ENCODE peak calls at places on chromosomes 4 and X, in six cellular contexts. F, C, Q, X, K and B are unnamed samples.

GRCh38 chr4:15410750-15411149 is 17.1 kb upstream of the C1QTNF7 start:
- DNase-seq in F (no peak), C (no peak), Q (no peak), X (peak), K (no peak), B (no peak)

GRCh38 chr4:133129237-133129636 is 19.9 kb upstream of the PCDH10 start:
- DNase-seq in F (peak), C (no peak), Q (no peak), X (no peak), K (no peak), B (no peak)

GRCh38 chr4:156915216-156915615 is 56.4 kb downstream of the PDGFC start:
- DNase-seq in F (no peak), C (no peak), Q (no peak), X (no peak), K (no peak), B (no peak)

GRCh38 chrX:8036914-8037313 is 109.7 kb upstream of the PNPLA4 start:
- DNase-seq in F (no peak), C (no peak), Q (no peak), X (no peak), K (no peak), B (no peak)

GRCh38 chrX:2732076-2732475 is 19.8 kb upstream of the XG start:
- DNase-seq in F (no peak), C (no peak), Q (no peak), X (no peak), K (no peak), B (no peak)

GRCh38 chrX:53223955-53224859 is 800 bp downstream of the KDM5C start:
- DNase-seq in F (peak), C (no peak), Q (no peak), X (peak), K (no peak), B (no peak)

GRCh38 chr4:53778122-53778521 is 186.8 kb upstream of the LNX1 start:
- DNase-seq in F (no peak), C (no peak), Q (no peak), X (no peak), K (no peak), B (no peak)

GRCh38 chr4:13963601-13964000 is 336.1 kb upstream of the BOD1L1 start:
- DNase-seq in F (peak), C (no peak), Q (no peak), X (no peak), K (no peak), B (no peak)

GRCh38 chrX:107935664-107936433 is 46.3 kb downstream of the TEX13B start:
- DNase-seq in F (no peak), C (no peak), Q (no peak), X (no peak), K (no peak), B (no peak)

GRCh38 chr4:74278490-74278889 is 29.8 kb upstream of the EPGN start:
- DNase-seq in F (no peak), C (no peak), Q (no peak), X (no peak), K (no peak), B (no peak)

GRCh38 chr4:185548587-185548986 is 13.3 kb upstream of the PDLIM3 start:
- DNase-seq in F (no peak), C (no peak), Q (no peak), X (no peak), K (no peak), B (no peak)

GRCh38 chr4:8370835-8371234 is 69.7 kb downstream of the ACOX3 start:
- DNase-seq in F (no peak), C (no peak), Q (no peak), X (no peak), K (peak), B (no peak)

GRCh38 chr4:7415927-7416686 is 18.6 kb downstream of the PSAPL1 start:
- DNase-seq in F (no peak), C (peak), Q (peak), X (no peak), K (no peak), B (no peak)

GRCh38 chr4:40375620-40376019 is 40.5 kb downstream of the CHRNA9 start:
- DNase-seq in F (no peak), C (no peak), Q (no peak), X (no peak), K (no peak), B (no peak)

GRCh38 chr4:6674500-6675149 is 19.1 kb upstream of the S100P start:
- DNase-seq in F (peak), C (no peak), Q (peak), X (peak), K (no peak), B (no peak)

GRCh38 chr4:113556382-113557134 is 205.0 kb downstream of the CAMK2D start:
- DNase-seq in F (no peak), C (no peak), Q (no peak), X (peak), K (peak), B (no peak)

GRCh38 chrX:17923546-17923945 is 62.4 kb upstream of the RAI2 start:
- DNase-seq in F (no peak), C (no peak), Q (no peak), X (no peak), K (no peak), B (no peak)

GRCh38 chr4:2933566-2934076 is 29.6 kb downstream of the NOP14 start:
- DNase-seq in F (no peak), C (peak), Q (no peak), X (peak), K (no peak), B (no peak)

GRCh38 chrX:2374086-2374485 is 126.7 kb downstream of the DHRSX start:
- DNase-seq in F (peak), C (no peak), Q (no peak), X (no peak), K (no peak), B (no peak)

GRCh38 chr4:77156912-77157858 is at the start of gene CCNG2:
- DNase-seq in F (peak), C (peak), Q (peak), X (peak), K (peak), B (peak)

GRCh38 chr4:114598191-114599121 is at the start of gene UGT8:
- DNase-seq in F (peak), C (no peak), Q (no peak), X (peak), K (peak), B (peak)
- H3K4me3 ChIP-seq in F (peak), C (peak), Q (peak), X (peak), K (peak), B (peak)

GRCh38 chr4:117835566-117835965 is 198.7 kb upstream of the NDST3 start:
- DNase-seq in F (no peak), C (no peak), Q (no peak), X (no peak), K (no peak), B (no peak)

DNA sequence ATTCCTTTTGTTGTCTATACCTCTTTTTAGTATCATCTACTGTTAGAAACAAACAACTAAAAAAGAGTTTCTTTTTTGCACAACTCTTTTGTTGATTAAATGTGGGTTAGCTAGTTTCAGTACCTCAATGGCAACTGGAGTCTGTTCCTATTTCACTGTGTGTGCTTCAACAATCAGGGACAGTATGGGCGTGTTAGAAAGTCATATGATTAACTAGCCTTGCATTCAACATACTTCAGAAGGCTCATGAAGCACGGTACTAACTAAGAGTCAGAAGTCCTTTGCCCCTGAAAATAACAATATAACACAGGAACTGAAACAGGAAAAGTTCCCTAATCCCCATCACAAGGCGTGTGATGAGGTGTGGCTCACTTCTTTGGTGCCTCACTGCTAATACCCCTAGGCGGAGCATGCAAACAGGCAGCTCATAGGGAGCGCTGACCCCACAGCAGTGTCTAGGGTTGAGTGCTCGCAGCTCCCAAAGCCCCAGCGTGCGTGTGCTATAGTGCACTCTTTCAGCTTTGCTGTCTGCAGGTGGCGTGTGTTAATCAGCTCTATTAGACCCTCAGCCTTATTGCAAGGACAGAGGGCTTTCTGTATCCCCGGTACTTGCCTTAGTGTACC is 203.1 kb upstream of the NDST3 start:
- DNase-seq in F (no peak), C (no peak), Q (no peak), X (no peak), K (no peak), B (no peak)
- TF ChIP-seq CTCF in F (no peak), C (no peak), Q (no peak), X (no peak), K (no peak), B (no peak)

DNA sequence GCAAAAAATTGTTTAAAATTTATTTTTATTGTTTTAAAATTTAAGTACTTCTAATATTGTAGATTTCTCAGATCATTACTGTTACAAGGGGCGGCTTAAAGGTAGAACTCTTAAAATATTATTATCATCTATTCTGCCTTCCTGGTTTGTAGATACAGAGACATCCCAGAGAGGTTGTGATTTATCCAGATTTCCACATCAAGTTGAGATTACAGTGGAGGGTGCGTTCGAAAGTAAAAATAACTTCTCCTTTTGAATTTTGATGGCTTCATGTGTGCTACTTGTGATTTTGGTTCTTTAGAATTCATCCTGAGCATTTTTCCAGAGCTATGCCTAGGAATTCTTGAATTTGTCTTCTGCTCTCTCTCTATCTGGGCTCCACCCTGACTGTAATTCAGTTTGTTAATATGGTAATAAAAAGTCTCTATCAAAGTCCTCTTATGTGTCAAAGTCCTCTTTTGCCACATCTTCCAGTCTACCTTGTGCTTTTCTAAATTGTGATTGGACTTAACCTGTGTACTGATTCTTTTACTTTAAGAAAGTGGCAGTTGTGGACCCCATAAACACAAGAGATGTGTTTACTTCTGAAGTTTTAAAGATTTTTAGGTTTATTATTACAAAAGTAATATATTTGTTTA is 37.2 kb downstream of the CLCN3 start:
- DNase-seq in F (no peak), C (no peak), Q (no peak), X (no peak), K (no peak), B (no peak)
- H3K4me3 ChIP-seq in F (no peak), C (no peak), Q (no peak), X (no peak), K (no peak), B (no peak)

GRCh38 chr4:115657991-115658390 is 544.6 kb upstream of the NDST4 start:
- DNase-seq in F (no peak), C (no peak), Q (no peak), X (no peak), K (no peak), B (no peak)

DNA sequence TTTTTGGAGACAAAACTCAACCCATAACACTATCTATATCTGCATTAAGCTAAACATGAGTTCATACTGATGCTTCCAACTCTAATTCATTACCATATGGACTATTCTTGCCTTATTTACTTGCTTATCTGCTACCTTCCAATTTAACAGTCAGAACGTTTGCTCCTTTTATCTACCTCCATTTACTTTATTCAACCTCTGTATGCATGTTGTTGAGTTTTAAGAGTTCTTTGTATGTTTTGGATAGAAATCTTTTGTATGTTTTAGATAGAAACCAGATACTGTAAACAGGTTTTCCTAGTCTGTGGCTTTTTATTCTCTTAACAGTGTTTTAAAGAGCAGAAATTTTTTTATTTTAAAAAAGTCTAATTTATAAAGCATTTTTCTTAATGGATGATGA is 542.2 kb upstream of the NDST4 start:
- DNase-seq in F (no peak), C (no peak), Q (no peak), X (no peak), K (no peak), B (no peak)
- TF ChIP-seq CTCF in F (no peak), C (no peak), Q (no peak), X (no peak), K (no peak), B (no peak)

DNA sequence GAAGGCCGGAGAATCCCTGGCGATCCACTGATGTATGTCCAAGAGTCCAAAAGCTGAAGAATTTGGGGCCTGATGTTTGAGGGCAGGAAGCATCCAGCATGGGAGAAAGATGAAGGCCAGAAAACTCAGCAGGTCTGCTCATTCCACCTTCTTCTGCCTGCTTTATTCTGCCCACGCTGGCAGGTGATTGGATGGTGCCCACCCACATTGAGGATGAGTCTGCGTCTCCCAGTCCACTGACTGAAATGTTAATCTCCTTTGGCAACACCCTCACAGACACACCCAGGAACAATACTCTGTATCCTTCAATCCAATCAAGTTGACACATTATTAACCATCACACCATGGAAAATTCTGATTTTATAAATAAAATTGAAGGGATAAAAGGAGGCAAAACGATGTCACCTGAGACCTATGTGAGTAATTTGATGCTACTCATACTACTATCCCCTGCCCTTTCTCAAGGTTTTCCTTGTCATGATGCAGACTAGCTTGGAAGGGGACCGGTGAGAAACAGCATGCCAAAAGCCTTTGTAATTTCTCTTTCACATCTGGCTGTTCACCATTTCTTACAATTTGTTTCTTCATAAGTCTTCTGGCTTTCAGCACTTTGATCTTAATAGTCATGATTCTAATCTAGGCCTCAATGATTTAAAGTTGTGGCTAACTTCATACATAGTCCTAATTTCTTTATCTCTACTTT is 9.7 kb upstream of the PYURF start:
- DNase-seq in F (peak), C (no peak), Q (no peak), X (no peak), K (no peak), B (no peak)
- H3K4me3 ChIP-seq in F (no peak), C (no peak), Q (no peak), X (no peak), K (no peak), B (no peak)

DNA sequence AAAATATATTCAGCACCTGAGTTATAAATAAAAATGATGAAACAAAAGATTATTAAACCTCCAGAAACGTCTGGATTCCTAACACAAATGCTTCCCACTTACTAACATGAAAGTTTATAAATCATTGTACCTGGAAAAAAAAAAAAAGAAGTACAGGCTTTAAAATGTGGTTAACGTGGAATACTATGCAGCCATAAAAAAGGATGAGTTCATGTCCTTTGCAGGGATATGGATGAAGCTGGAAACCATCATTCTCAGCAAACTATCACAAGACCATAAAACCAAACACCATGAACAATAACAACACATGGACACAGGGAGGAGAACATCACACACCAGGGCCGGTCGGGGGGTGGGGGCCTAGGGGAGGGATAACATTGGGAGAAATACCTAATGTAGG is 160.5 kb downstream of the ADAMTS3 start:
- DNase-seq in F (no peak), C (no peak), Q (no peak), X (no peak), K (no peak), B (no peak)
- TF ChIP-seq CTCF in F (no peak), C (no peak), Q (no peak), X (no peak), K (no peak), B (no peak)

DNA sequence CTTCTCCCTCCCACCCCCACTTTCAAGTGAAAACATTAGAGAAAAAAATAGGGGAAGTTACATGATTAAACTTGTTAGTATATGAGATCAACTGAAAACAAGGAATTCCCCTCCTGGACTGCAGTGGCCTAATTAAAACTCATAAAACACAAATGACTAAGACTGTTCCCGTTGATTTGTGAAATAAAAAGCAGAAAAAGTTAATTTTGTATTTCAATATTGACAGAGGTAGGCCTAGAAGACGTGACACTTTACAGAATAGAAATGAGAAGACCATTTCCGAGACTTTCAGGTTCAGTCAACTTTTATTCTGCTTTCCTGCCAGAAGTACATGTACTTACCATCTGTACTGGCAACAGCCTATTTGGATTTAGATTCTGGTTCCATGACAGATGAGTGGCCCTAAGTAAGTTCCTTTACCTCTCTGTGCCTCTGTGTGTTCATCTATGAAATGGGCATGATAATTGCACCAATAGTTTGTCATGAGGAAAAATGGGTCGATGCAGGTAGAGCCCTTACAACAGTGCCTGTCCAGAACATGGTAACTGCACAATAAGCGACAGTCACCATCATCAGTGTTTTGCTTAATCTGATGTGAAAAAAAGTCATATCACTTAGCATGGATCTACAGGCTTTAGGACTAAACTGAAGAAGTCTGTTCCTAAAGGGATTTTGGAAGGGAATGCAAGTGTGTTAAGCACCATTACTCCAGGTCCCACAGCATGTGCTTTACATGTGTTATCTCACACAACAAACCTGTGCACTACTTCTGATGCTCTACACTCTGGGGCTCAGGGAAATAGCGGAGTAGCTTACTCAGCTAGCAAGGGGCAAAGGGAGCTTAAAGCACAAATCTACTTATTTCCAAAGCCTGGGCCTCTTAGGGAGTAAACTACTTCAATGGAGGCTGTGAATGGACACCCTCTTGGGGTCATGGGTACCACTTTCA is 562.3 kb upstream of the DIPK2B start:
- DNase-seq in F (peak), C (no peak), Q (no peak), X (no peak), K (no peak), B (no peak)
- H3K4me3 ChIP-seq in F (no peak), C (no peak), Q (no peak), X (no peak), K (no peak), B (no peak)